ENCODE peak calls at places on chromosome 14, in four cellular contexts. J, D, H and S are unnamed samples.

GRCh38 chr14:94717808-94718207 is 52.1 kb downstream of the GSC start:
- DNase-seq in J (no peak), H (no peak), D (no peak), S (no peak)

GRCh38 chr14:68656452-68656851 is 136.4 kb downstream of the ZFP36L1 start:
- DNase-seq in D (peak; percentile 50), H (no peak), J (no peak), S (no peak)

GRCh38 chr14:22052795-22053194 is 379.2 kb upstream of the OR4E1 start:
- DNase-seq in H (no peak), D (no peak), J (no peak), S (no peak)

GRCh38 chr14:54808326-54809161 is 94.1 kb downstream of the GCH1 start:
- DNase-seq in D (no peak), H (no peak), J (no peak), S (no peak)

GRCh38 chr14:55201219-55202096 is 10.1 kb upstream of the DLGAP5 start:
- DNase-seq in J (no peak), H (no peak), D (no peak), S (no peak)

GRCh38 chr14:21300892-21301291 is 21.0 kb downstream of the RPGRIP1 start:
- DNase-seq in H (peak; percentile 24), D (no peak), J (no peak), S (no peak)

GRCh38 chr14:85003805-85004204 is 526.1 kb upstream of the FLRT2 start:
- DNase-seq in D (no peak), J (no peak), H (no peak), S (no peak)

GRCh38 chr14:86363576-86363975 is 833.6 kb downstream of the FLRT2 start:
- DNase-seq in J (no peak), H (no peak), D (no peak), S (no peak)

GRCh38 chr14:32933943-32934890 is 4.5 kb upstream of the NPAS3 start:
- DNase-seq in J (no peak), H (no peak), D (no peak), S (no peak)

GRCh38 chr14:74619672-74620131 is 7.7 kb upstream of the LTBP2 start:
- DNase-seq in H (peak; percentile 83), D (peak; percentile 94), J (peak; percentile 99), S (peak; percentile 45)

GRCh38 chr14:71959055-71959454 is 26.8 kb downstream of the RGS6 start:
- DNase-seq in H (no peak), J (no peak), D (no peak), S (no peak)

GRCh38 chr14:58919262-58919661 is 269.2 kb upstream of the DAAM1 start:
- DNase-seq in D (no peak), J (no peak), H (no peak), S (no peak)

GRCh38 chr14:41925409-41925808 is 318.7 kb downstream of the LRFN5 start:
- DNase-seq in J (no peak), H (no peak), D (no peak), S (peak; percentile 0)

GRCh38 chr14:22848391-22849164 is 12.2 kb downstream of the MMP14 start:
- DNase-seq in H (peak; percentile 66), J (peak; percentile 63), D (peak; percentile 81), S (peak; percentile 33)

GRCh38 chr14:74324945-74325361 is 22.2 kb upstream of the ABCD4 start:
- DNase-seq in J (peak; percentile 10), H (no peak), D (no peak), S (peak; percentile 71)

GRCh38 chr14:76574416-76574815 is 186.9 kb upstream of the VASH1 start:
- DNase-seq in H (no peak), D (no peak), J (no peak), S (no peak)

GRCh38 chr14:94227029-94227428 is 52.9 kb downstream of the PPP4R4 start:
- DNase-seq in J (no peak), D (no peak), H (no peak), S (no peak)

GRCh38 chr14:96109956-96110355 is 70.8 kb downstream of the C14orf132 start:
- DNase-seq in D (no peak), J (no peak), H (no peak), S (no peak)

GRCh38 chr14:23430733-23431105 is 4.7 kb downstream of the MYH7 start:
- DNase-seq in H (no peak), D (no peak), J (peak; percentile 33), S (no peak)

GRCh38 chr14:60331201-60332045 is 82.4 kb downstream of the PPM1A start:
- DNase-seq in D (no peak), H (peak; percentile 35), J (peak; percentile 10), S (no peak)

GRCh38 chr14:50551877-50552276 is 8.1 kb upstream of the ATL1 start:
- DNase-seq in H (no peak), D (no peak), J (no peak), S (no peak)

GRCh38 chr14:87908591-87908990 is 84.4 kb downstream of the GALC start:
- DNase-seq in J (no peak), H (no peak), D (no peak), S (no peak)

GRCh38 chr14:66920196-66920595 is 269.0 kb upstream of the GARIN2 start:
- DNase-seq in H (no peak), D (no peak), J (peak; percentile 15), S (no peak)

GRCh38 chr14:101152855-101153254 is 249.3 kb upstream of the RTL1 start:
- DNase-seq in H (no peak), D (no peak), J (no peak), S (no peak)

GRCh38 chr14:91175802-91176201 is 61.9 kb downstream of the DGLUCY start:
- DNase-seq in D (no peak), H (no peak), J (no peak), S (no peak)

GRCh38 chr14:54653764-54654469 is 87.0 kb downstream of the SAMD4A start:
- DNase-seq in D (peak; percentile 77), H (peak; percentile 55), J (peak; percentile 73), S (no peak)

GRCh38 chr14:104187931-104188726 is 49.7 kb downstream of the KIF26A start:
- DNase-seq in H (no peak), J (no peak), D (no peak), S (no peak)

GRCh38 chr14:66735853-66736252 is 227.9 kb downstream of the GPHN start:
- DNase-seq in D (no peak), J (no peak), H (no peak), S (no peak)

GRCh38 chr14:22265319-22266140 is 323.5 kb downstream of the DAD1 start:
- DNase-seq in H (no peak), D (no peak), J (no peak), S (peak; percentile 19)

GRCh38 chr14:75720828-75721227 is 59.8 kb downstream of the TTLL5 start:
- DNase-seq in J (peak; percentile 38), H (peak; percentile 55), D (peak; percentile 69), S (no peak)

GRCh38 chr14:75258079-75258802 is 20.4 kb upstream of the FOS start:
- DNase-seq in J (no peak), H (no peak), D (peak; percentile 91), S (no peak)

GRCh38 chr14:55578511-55578910 is 1.5 kb upstream of the KTN1 start:
- DNase-seq in H (no peak), J (no peak), D (no peak), S (no peak)

GRCh38 chr14:39025810-39026627 is 77.0 kb downstream of the SEC23A start:
- DNase-seq in D (no peak), J (no peak), H (no peak), S (no peak)

GRCh38 chr14:93085916-93086315 is 29.8 kb downstream of the ITPK1 start:
- DNase-seq in D (no peak), J (peak; percentile 40), H (no peak), S (peak; percentile 58)

GRCh38 chr14:74838141-74838540 is 37.8 kb downstream of the PROX2 start:
- DNase-seq in H (no peak), D (no peak), J (no peak), S (no peak)

GRCh38 chr14:23435540-23436326 is at the start of gene MYH7:
- DNase-seq in H (peak; percentile 75), J (no peak), D (peak; percentile 61), S (no peak)

GRCh38 chr14:56248442-56248841 is 130.2 kb downstream of the PELI2 start:
- DNase-seq in D (no peak), J (no peak), H (no peak), S (no peak)

GRCh38 chr14:68182492-68182891 is 362.9 kb downstream of the RAD51B start:
- DNase-seq in J (no peak), H (no peak), D (no peak), S (no peak)

GRCh38 chr14:101232340-101233015 is 328.8 kb upstream of the DIO3 start:
- DNase-seq in D (no peak), J (no peak), H (no peak), S (no peak)

DNA sequence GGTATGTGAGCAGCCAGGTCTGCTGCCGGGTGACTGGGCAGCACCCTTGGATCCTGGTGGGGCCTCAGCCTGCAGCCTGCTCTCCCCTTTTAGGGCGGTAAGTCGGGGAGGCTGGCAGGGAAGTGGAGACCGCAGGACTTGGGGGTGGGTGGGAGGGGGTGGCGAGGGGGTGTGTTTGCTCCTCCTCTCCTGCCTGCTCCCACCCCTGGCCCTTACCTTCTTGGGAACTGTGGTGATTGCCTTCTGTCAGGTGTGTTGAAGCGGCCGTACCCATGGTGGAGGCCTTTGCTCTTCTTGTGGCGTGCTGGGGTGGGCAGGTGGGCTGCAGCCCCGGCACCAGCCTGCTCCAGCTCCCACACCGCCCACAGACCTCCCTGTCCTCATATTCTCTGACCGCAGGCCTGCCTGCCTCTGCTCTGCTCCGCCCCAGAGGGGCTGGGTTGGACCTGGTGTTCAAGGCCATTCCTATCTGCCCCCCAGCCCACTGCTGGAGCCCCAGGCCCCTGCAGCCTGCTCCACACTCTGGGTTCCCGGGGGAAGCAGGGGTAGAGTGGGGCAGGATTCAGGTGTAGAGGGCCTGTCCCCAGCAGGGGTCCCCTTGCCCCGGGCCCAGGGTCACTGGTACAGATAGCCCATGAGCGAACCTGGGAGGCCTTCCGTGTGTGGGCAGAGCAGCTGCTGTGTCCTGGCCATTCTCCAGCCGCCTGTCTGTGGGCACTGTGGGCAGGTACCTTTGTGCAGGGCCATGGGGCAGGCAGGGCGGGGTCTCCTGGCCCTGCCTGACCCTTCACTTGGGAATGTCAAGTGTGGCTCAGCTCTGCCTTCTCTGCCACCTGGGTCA is 5.2 kb downstream of the TEDC1 start:
- DNase-seq in D (no peak), J (no peak), H (peak; percentile 2), S (no peak)
- TF ChIP-seq CTCF in D (no peak), J (no peak), H (no peak), S (no peak)

DNA sequence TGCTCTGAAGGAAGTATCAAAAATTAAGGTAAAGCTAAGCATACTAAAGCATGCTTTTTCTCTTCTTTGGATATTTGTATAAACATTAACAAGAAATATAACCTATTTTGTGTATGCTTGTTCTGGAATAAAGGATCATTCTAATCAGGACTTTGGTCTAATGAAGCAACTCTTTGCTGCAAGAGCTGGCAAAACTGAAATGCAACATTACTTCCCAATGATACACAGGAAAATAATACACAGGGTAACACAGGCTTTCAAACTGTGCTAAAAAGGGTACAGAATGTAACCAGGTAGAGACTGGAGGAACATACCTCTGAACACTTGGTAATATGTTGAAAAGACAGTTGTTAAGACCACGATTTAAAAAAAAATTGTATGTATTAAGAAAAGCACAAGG is 222.5 kb upstream of the DIO2 start:
- DNase-seq in H (no peak), D (no peak), J (no peak), S (no peak)
- TF ChIP-seq CTCF in H (no peak), D (no peak), J (no peak), S (no peak)

GRCh38 chr14:99659333-99659741 is 14.4 kb downstream of the HHIPL1 start:
- DNase-seq in D (no peak), J (no peak), H (no peak), S (no peak)
- TF ChIP-seq CTCF in D (no peak), J (no peak), H (no peak), S (no peak)

GRCh38 chr14:64772394-64772950 is 68.2 kb downstream of the PLEKHG3 start:
- DNase-seq in D (no peak), J (no peak), H (no peak), S (no peak)
- TF ChIP-seq CTCF in D (no peak), J (peak; percentile 33), H (no peak), S (no peak)